ENCODE peak calls at places on chromosomes 4 and X, in nine cellular contexts. M is GM23338, W is tibial nerve, V is astrocyte of the cerebellum, Y is AG10803, P is fibroblast of lung, C is astrocyte of the spinal cord, U is thyroid gland, E is PC-3. L is an unnamed sample.
A peak's percentile ranks its signal among the peaks of the same experiment; 100 is the strongest.

GRCh38 chr4:69484011-69484410 is 11.7 kb downstream of the UGT2B4 start:
- DNase-seq in E (no peak), C (no peak), Y (no peak), P (no peak), M (no peak), W (no peak), U (no peak), V (no peak), L (no peak)

GRCh38 chr4:186810613-186811150 is 87.0 kb upstream of the FAT1 start:
- DNase-seq in W (no peak), V (no peak), M (no peak), E (no peak), U (no peak), Y (no peak), C (no peak), P (no peak), L (no peak)

GRCh38 chr4:178745203-178745602 is 1303.0 kb upstream of the AGA start:
- DNase-seq in E (peak; percentile 72), W (no peak), P (peak; percentile 4), V (no peak), Y (no peak), M (no peak), U (no peak), C (no peak), L (no peak)

GRCh38 chr4:66160606-66161005 is 490.3 kb upstream of the EPHA5 start:
- DNase-seq in W (no peak), E (peak; percentile 26), U (no peak), M (no peak), P (no peak), C (peak; percentile 26), V (no peak), Y (no peak), L (no peak)

GRCh38 chrX:154534526-154535322 is 11.9 kb downstream of the G6PD start:
- DNase-seq in W (peak; percentile 70), C (peak; percentile 79), E (peak; percentile 85), Y (peak; percentile 77), P (peak; percentile 81), V (peak; percentile 52), M (peak; percentile 83), U (peak; percentile 85), L (no peak)

GRCh38 chr4:155666701-155667537 is at the start of gene GUCY1A1:
- DNase-seq in W (no peak), M (peak; percentile 81), Y (peak; percentile 1), U (peak; percentile 40), V (no peak), P (no peak), C (peak; percentile 15), E (peak; percentile 51), L (no peak)

GRCh38 chrX:14700982-14701381 is 171.6 kb downstream of the GLRA2 start:
- DNase-seq in M (no peak), W (no peak), E (no peak), P (no peak), U (no peak), C (no peak), Y (no peak), V (no peak), L (no peak)

GRCh38 chr4:150501983-150502382 is 80.0 kb upstream of the MAB21L2 start:
- DNase-seq in C (no peak), M (no peak), W (no peak), V (no peak), Y (peak; percentile 24), U (no peak), P (no peak), E (no peak), L (no peak)

GRCh38 chr4:72473434-72473900 is 95.6 kb downstream of the ADAMTS3 start:
- DNase-seq in E (no peak), V (peak; percentile 23), P (peak; percentile 31), W (no peak), Y (no peak), C (peak; percentile 87), M (no peak), U (no peak), L (no peak)

GRCh38 chr4:113069212-113069892 is 19.9 kb downstream of the ANK2 start:
- DNase-seq in Y (no peak), E (peak; percentile 36), C (peak; percentile 12), M (no peak), P (peak; percentile 14), W (no peak), U (no peak), V (no peak), L (peak; percentile 60)

GRCh38 chrX:16075087-16075486 is 48.3 kb upstream of the GRPR start:
- DNase-seq in U (no peak), W (no peak), V (no peak), Y (no peak), M (no peak), C (no peak), P (no peak), E (peak; percentile 7), L (no peak)

GRCh38 chrX:154540897-154541535 is 5.6 kb downstream of the G6PD start:
- DNase-seq in U (no peak), W (no peak), C (no peak), Y (no peak), V (no peak), M (no peak), E (peak; percentile 96), P (no peak), L (no peak)

GRCh38 chr4:11415409-11416070 is 13.2 kb downstream of the HS3ST1 start:
- DNase-seq in Y (no peak), E (no peak), U (no peak), P (no peak), C (no peak), W (no peak), M (no peak), V (no peak), L (no peak)

GRCh38 chrX:136764206-136764605 is 16.5 kb downstream of the ARHGEF6 start:
- DNase-seq in Y (no peak), C (no peak), M (no peak), W (no peak), V (no peak), E (no peak), U (no peak), P (no peak), L (no peak)

GRCh38 chrX:136766785-136767103 is 14.0 kb downstream of the ARHGEF6 start:
- DNase-seq in Y (no peak), P (no peak), U (no peak), C (no peak), W (no peak), V (no peak), E (no peak), M (peak; percentile 14), L (no peak)

GRCh38 chrX:136765957-136766356 is 14.8 kb downstream of the ARHGEF6 start:
- DNase-seq in E (no peak), W (no peak), M (no peak), V (no peak), Y (peak; percentile 27), C (no peak), U (no peak), P (no peak), L (no peak)

GRCh38 chrX:136768469-136769084 is 12.2 kb downstream of the ARHGEF6 start:
- DNase-seq in P (peak; percentile 92), V (peak; percentile 88), Y (peak; percentile 94), M (no peak), C (peak; percentile 95), E (peak; percentile 83), U (peak; percentile 13), W (peak; percentile 32), L (no peak)

GRCh38 chrX:136767104-136767941 is 13.4 kb downstream of the ARHGEF6 start:
- DNase-seq in C (peak; percentile 54), Y (peak; percentile 62), P (peak; percentile 60), W (peak; percentile 24), M (peak; percentile 72), E (peak; percentile 59), U (peak; percentile 47), V (peak; percentile 12), L (no peak)
- TF ChIP-seq CTCF in C (peak; percentile 26), Y (no peak), P (no peak), W (no peak), M (no peak), E (peak; percentile 46), U (no peak), V (peak; percentile 17), L (no peak)

GRCh38 chr4:25162566-25162965 is 2.3 kb upstream of the SEPSECS start:
- DNase-seq in W (no peak), P (no peak), U (no peak), M (no peak), E (peak; percentile 52), C (no peak), V (no peak), Y (no peak), L (no peak)
- H3K4me3 ChIP-seq in W (no peak overlapping the region), P (no peak overlapping the region), U (no peak overlapping the region), M (no peak overlapping the region), E (peak overlapping the region; percentile 87), C (no peak overlapping the region), V (no peak overlapping the region), Y (no peak overlapping the region), L (no peak overlapping the region)

GRCh38 chr4:26787461-26788340 is 72.9 kb upstream of the STIM2 start:
- DNase-seq in E (peak; percentile 96), W (no peak), P (peak; percentile 49), U (peak; percentile 22), V (peak; percentile 46), M (peak; percentile 72), C (peak; percentile 78), Y (peak; percentile 30), L (peak; percentile 6)
- TF ChIP-seq CTCF in E (peak; percentile 50), W (peak; percentile 7), P (peak; percentile 11), U (peak; percentile 17), V (peak; percentile 47), M (peak; percentile 76), C (peak; percentile 50), Y (peak; percentile 22), L (peak; percentile 40)

GRCh38 chr4:114497116-114497515 is 101.5 kb upstream of the UGT8 start:
- DNase-seq in W (no peak), V (no peak), M (no peak), P (no peak), C (no peak), E (no peak), Y (no peak), U (no peak), L (no peak)

GRCh38 chr4:114488301-114488982 is 110.2 kb upstream of the UGT8 start:
- DNase-seq in C (no peak), Y (no peak), V (no peak), W (no peak), E (no peak), U (no peak), P (no peak), M (no peak), L (no peak)

GRCh38 chr4:114495471-114495928 is 103.1 kb upstream of the UGT8 start:
- DNase-seq in U (no peak), E (no peak), V (no peak), Y (no peak), W (no peak), C (no peak), P (no peak), M (peak; percentile 99), L (no peak)

DNA sequence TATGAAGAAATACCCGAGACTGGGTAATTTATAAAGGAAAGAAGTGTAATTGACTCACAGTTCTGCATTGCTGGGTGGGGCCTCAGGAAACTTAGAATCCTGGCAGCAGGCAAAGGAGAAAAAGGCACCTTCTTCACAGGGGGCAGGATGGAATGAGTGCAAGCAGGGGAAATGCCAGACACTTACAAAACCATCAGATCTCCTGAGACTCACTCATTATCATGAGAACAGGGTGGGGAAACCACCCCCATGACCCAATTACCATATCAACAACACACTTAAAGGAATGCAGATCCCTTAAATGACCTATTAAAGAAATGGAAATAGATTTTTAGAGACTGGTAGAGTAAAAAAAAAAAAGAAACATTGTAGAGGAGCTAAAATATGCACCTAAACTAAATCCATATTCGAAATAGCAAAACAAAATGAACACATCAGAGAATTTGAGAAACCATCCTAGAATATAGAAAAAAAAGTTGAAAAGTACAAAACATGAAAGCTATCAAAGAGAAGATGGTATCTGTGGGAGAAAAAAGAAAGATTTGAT is 104.3 kb upstream of the UGT8 start:
- DNase-seq in V (no peak), W (no peak), M (peak; percentile 83), U (no peak), P (no peak), C (no peak), Y (no peak), E (no peak), L (no peak)
- H3K4me3 ChIP-seq in V (no peak overlapping the region), W (no peak overlapping the region), M (peak overlapping the region; percentile 24), U (no peak overlapping the region), P (no peak overlapping the region), C (no peak overlapping the region), Y (no peak overlapping the region), E (no peak overlapping the region), L (no peak overlapping the region)

L was measured in epithelial cell of proximal tubule.